ENCODE peak calls at places on chromosomes 16 and 17, in seven cellular contexts. E, M, U, A, S, Z and O are unnamed samples.

GRCh38 chr17:79294459-79295071 is 219.9 kb downstream of the ENGASE start:
- DNase-seq in E (peak; percentile 85), M (peak; percentile 88), U (peak; percentile 29), A (peak; percentile 93), S (peak; percentile 13), Z (peak; percentile 95), O (peak; percentile 62)

GRCh38 chr17:27572665-27573064 is 58.3 kb upstream of the LGALS9 start:
- DNase-seq in E (no peak), M (peak; percentile 58), U (peak; percentile 77), A (no peak), S (peak; percentile 52), Z (no peak), O (no peak)

GRCh38 chr17:2815781-2816185 is 19.5 kb downstream of the RAP1GAP2 start:
- DNase-seq in E (no peak), M (peak; percentile 45), U (no peak), A (peak; percentile 44), S (no peak), Z (no peak), O (no peak)

GRCh38 chr17:28889996-28890395 is 7.5 kb downstream of the FLOT2 start:
- DNase-seq in E (no peak), M (no peak), U (no peak), A (no peak), S (no peak), Z (no peak), O (no peak)

GRCh38 chr16:85436636-85437160 is 176.4 kb upstream of the GSE1 start:
- DNase-seq in E (no peak), M (peak; percentile 74), U (no peak), A (peak; percentile 88), S (no peak), Z (peak; percentile 82), O (no peak)

GRCh38 chr16:2160915-2161551 is 5.5 kb downstream of the TRAF7 start:
- DNase-seq in E (no peak), M (no peak), U (peak; percentile 69), A (no peak), S (no peak), Z (no peak), O (no peak)

GRCh38 chr16:75580-76501 is 2.2 kb upstream of the MPG start:
- DNase-seq in E (no peak), M (peak; percentile 92), U (peak; percentile 86), A (peak; percentile 83), S (peak; percentile 94), Z (no peak), O (no peak)

GRCh38 chr17:77501101-77501566 is 360.4 kb downstream of the SEC14L1 start:
- DNase-seq in E (no peak), M (no peak), U (no peak), A (no peak), S (no peak), Z (no peak), O (no peak)

GRCh38 chr17:66308856-66309255 is 6.4 kb downstream of the PRKCA start:
- DNase-seq in E (no peak), M (no peak), U (no peak), A (no peak), S (no peak), Z (no peak), O (no peak)

GRCh38 chr16:2090819-2091721 is 43.3 kb downstream of the TSC2 start:
- DNase-seq in E (peak; percentile 87), M (peak; percentile 88), U (no peak), A (peak; percentile 91), S (peak; percentile 79), Z (peak; percentile 97), O (peak; percentile 76)

GRCh38 chr17:17782425-17783120 is 54.2 kb downstream of the SREBF1 start:
- DNase-seq in E (peak; percentile 57), M (peak; percentile 64), U (no peak), A (peak; percentile 73), S (peak; percentile 29), Z (peak; percentile 77), O (no peak)

GRCh38 chr16:17803625-17804410 is 333.1 kb upstream of the XYLT1 start:
- DNase-seq in E (no peak), M (no peak), U (peak; percentile 97), A (no peak), S (no peak), Z (no peak), O (no peak)

GRCh38 chr17:51128089-51128488 is 7.4 kb upstream of the SPAG9 start:
- DNase-seq in E (no peak), M (peak; percentile 57), U (no peak), A (peak; percentile 39), S (peak; percentile 45), Z (no peak), O (no peak)

GRCh38 chr17:18362509-18363020 is 785 bp downstream of the SHMT1 start:
- DNase-seq in E (peak; percentile 9), M (peak; percentile 13), U (no peak), A (peak; percentile 48), S (peak; percentile 30), Z (peak; percentile 54), O (peak; percentile 93)

GRCh38 chr17:13030459-13031305 is 12.9 kb upstream of the ELAC2 start:
- DNase-seq in E (peak; percentile 67), M (peak; percentile 70), U (peak; percentile 50), A (peak; percentile 64), S (peak; percentile 53), Z (peak; percentile 67), O (peak; percentile 65)

GRCh38 chr17:35254107-35254802 is 11.4 kb downstream of the SLFN5 start:
- DNase-seq in E (no peak), M (no peak), U (peak; percentile 97), A (no peak), S (peak; percentile 86), Z (no peak), O (peak; percentile 89)

GRCh38 chr16:2296662-2297505 is 29.0 kb upstream of the RNPS1 start:
- DNase-seq in E (no peak), M (peak; percentile 65), U (no peak), A (peak; percentile 71), S (no peak), Z (peak; percentile 71), O (peak; percentile 20)

GRCh38 chr16:4664538-4665418 is 28.6 kb upstream of the NUDT16L1 start:
- DNase-seq in E (no peak), M (peak; percentile 17), U (no peak), A (peak; percentile 49), S (no peak), Z (no peak), O (no peak)

GRCh38 chr16:86403541-86404163 is 106.7 kb upstream of the FOXF1 start:
- DNase-seq in E (no peak), M (peak; percentile 37), U (no peak), A (no peak), S (no peak), Z (no peak), O (no peak)

GRCh38 chr16:7303677-7304200 is 28.9 kb upstream of the RBFOX1 start:
- DNase-seq in E (no peak), M (peak; percentile 74), U (no peak), A (peak; percentile 48), S (no peak), Z (peak; percentile 73), O (no peak)
- H4K8ac ChIP-seq in E (no peak overlapping the region), M (no peak overlapping the region), U (no peak overlapping the region), A (no peak overlapping the region), S (no peak overlapping the region), Z (no peak overlapping the region), O (no peak overlapping the region)

GRCh38 chr17:42312285-42313130 is 24.2 kb downstream of the STAT5A start:
- DNase-seq in E (peak; percentile 70), M (peak; percentile 92), U (peak; percentile 81), A (peak; percentile 96), S (peak; percentile 88), Z (peak; percentile 90), O (peak; percentile 84)

GRCh38 chr17:42311240-42312034 is 23.1 kb downstream of the STAT5A start:
- DNase-seq in E (no peak), M (peak; percentile 82), U (peak; percentile 94), A (peak; percentile 72), S (peak; percentile 95), Z (no peak), O (peak; percentile 73)

GRCh38 chr17:42312035-42312284 is 23.7 kb downstream of the STAT5A start:
- DNase-seq in E (no peak), M (no peak), U (no peak), A (no peak), S (no peak), Z (no peak), O (no peak)

GRCh38 chr17:42309142-42309541 is 20.8 kb downstream of the STAT5A start:
- DNase-seq in E (no peak), M (no peak), U (no peak), A (no peak), S (no peak), Z (no peak), O (no peak)

DNA sequence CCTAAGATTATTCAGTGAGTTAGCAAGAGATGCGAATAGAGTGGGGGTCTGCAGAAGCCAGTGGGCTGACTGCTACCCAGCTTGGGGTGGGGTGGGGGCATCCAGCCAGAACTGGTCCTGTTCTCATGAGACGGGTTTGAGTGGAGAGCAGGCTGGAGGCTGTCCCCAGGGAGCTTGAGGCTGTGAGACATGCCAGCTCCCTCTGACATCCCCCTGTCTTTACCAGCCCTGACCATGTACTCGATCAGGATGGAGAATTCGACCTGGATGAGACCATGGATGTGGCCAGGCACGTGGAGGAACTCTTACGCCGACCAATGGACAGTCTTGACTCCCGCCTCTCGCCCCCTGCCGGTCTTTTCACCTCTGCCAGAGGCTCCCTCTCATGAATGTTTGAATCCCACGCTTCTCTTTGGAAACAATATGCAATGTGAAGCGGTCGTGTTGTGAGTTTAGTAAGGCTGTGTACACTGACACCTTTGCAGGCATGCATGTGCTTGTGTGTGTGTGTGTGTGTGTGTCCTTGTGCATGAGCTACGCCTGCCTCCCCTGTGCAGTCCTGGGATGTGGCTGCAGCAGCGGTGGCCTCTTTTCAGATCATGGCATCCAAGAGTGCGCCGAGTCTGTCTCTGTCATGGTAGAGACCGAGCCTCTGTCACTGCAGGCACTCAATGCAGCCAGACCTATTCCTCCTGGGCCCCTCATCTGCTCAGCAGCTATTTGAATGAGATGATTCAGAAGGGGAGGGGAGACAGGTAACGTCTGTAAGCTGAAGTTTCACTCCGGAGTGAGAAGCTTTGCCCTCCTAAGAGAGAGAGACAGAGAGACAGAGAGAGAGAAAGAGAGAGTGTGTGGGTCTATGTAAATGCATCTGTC is 22.2 kb downstream of the STAT5A start:
- DNase-seq in E (no peak), M (no peak), U (no peak), A (peak; percentile 68), S (no peak), Z (no peak), O (peak; percentile 46)
- H3K4me2 ChIP-seq in E (no peak overlapping the region), M (no peak overlapping the region), U (no peak overlapping the region), A (no peak overlapping the region), S (no peak overlapping the region), Z (no peak overlapping the region), O (no peak overlapping the region)

DNA sequence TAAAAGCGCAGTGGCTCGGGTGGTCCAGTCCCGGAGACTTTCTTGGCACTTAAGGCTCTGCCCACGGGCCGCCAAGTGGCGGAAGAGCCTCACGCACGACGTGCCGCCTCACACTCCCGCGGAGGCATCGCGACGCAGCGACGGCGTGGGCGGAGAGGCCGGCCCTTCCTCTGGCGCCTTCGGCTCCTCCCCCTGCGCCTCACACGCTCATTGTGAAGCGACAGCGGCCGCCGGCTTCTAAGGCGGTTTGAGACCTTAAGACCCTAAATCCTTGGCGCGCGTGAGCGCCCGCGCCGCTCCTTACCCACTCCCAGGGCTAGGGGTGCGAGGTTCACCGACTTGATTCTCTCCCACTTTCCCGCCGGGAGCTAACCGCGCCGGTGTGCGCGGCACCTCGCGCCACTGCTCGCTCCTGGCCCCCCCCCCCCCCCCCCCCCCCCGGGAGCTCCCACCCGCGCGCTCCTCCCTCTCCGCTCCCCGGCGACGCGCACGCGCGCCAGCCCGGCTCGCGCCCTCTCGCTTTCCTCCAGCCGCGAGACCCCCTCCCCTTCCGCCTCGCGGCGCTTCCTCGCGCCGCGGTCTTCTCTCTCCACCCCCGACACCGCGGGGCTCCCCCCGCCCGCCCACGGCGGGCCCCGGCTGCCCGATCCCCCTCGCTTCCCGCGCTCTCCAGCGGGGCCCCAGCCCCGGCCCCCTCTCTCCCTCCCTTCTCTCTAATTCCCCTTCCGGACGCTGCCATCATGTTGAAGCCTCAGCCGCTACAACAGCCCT is at the start of gene ATXN2L:
- DNase-seq in E (peak; percentile 90), M (peak; percentile 95), U (peak; percentile 96), A (peak; percentile 86), S (peak; percentile 96), Z (peak; percentile 87), O (peak; percentile 97)
- H4K8ac ChIP-seq in E (peak within 1 kb of the TSS; percentile 54), M (peak within 1 kb of the TSS; percentile 99), U (peak within 1 kb of the TSS; percentile 81), A (no peak within 1 kb of the TSS), S (peak within 1 kb of the TSS; percentile 93), Z (peak within 1 kb of the TSS; percentile 97), O (peak within 1 kb of the TSS; percentile 99)

GRCh38 chr17:81575836-81576235 is 23.7 kb upstream of the FAAP100 start:
- DNase-seq in E (no peak), M (no peak), U (no peak), A (no peak), S (no peak), Z (no peak), O (no peak)
- H3K4me2 ChIP-seq in E (no peak overlapping the region), M (no peak overlapping the region), U (no peak overlapping the region), A (no peak overlapping the region), S (no peak overlapping the region), Z (no peak overlapping the region), O (no peak overlapping the region)